ENCODE peak calls at places on chromosomes 7 and 10, in ten cellular contexts. M is ELR, H is sciatic nerve, A is left cardiac atrium, D is SW 1271, C is NCI-H524, E is HFFc6, W is BJ, R is glomerular endothelial cell, O is LoVo. V is an unnamed sample.
A peak's percentile ranks its signal among the peaks of the same experiment; 100 is the strongest.

GRCh38 chr10:65723525-65723924 is 1202.3 kb upstream of the LRRTM3 start:
- DNase-seq in M (no peak), H (no peak), A (no peak), D (no peak), C (no peak), E (no peak), W (no peak), R (no peak), O (no peak), V (no peak)

GRCh38 chr7:289209-289755 is 688 bp upstream of the FOXL3 start:
- DNase-seq in M (no peak), H (peak; percentile 37), A (peak; percentile 13), D (no peak), C (no peak), E (no peak), W (no peak), R (no peak), O (no peak), V (peak; percentile 36)

GRCh38 chr10:4758256-4758655 is 67.8 kb upstream of the AKR1E2 start:
- DNase-seq in M (peak; percentile 58), H (no peak), A (no peak), D (no peak), C (no peak), E (peak; percentile 19), W (no peak), R (no peak), O (no peak), V (no peak)

GRCh38 chr10:48464121-48464870 is 140.6 kb downstream of the ARHGAP22 start:
- DNase-seq in M (no peak), H (no peak), A (peak; percentile 12), D (no peak), C (no peak), E (no peak), W (no peak), R (no peak), O (no peak), V (no peak)

GRCh38 chr10:60524541-60524940 is 134.9 kb upstream of the ANK3 start:
- DNase-seq in M (peak; percentile 52), H (no peak), A (no peak), D (no peak), C (no peak), E (peak; percentile 5), W (peak; percentile 14), R (no peak), O (no peak), V (no peak)

GRCh38 chr7:1311406-1312097 is 78.9 kb downstream of the UNCX start:
- DNase-seq in M (no peak), H (no peak), A (no peak), D (no peak), C (no peak), E (no peak), W (no peak), R (no peak), O (no peak), V (no peak)

GRCh38 chr7:109579876-109580275 is 1010.2 kb downstream of the DNAJB9 start:
- DNase-seq in M (peak; percentile 19), H (no peak), A (no peak), D (no peak), C (no peak), E (no peak), W (no peak), R (no peak), O (no peak), V (no peak)

GRCh38 chr10:114879093-114879492 is 57.5 kb downstream of the FHIP2A start:
- DNase-seq in M (no peak), H (no peak), A (no peak), D (no peak), C (no peak), E (no peak), W (no peak), R (no peak), O (no peak), V (no peak)

GRCh38 chr10:122725006-122725405 is 25.4 kb upstream of the C10orf120 start:
- DNase-seq in M (no peak), H (no peak), A (no peak), D (no peak), C (no peak), E (no peak), W (no peak), R (no peak), O (no peak), V (no peak)

GRCh38 chr10:78218833-78219490 is 185.3 kb downstream of the RPS24 start:
- DNase-seq in M (no peak), H (no peak), A (no peak), D (no peak), C (no peak), E (no peak), W (no peak), R (no peak), O (no peak), V (no peak)

GRCh38 chr10:124420254-124420653 is 1.5 kb upstream of the OAT start:
- DNase-seq in M (no peak), H (no peak), A (no peak), D (no peak), C (no peak), E (no peak), W (no peak), R (no peak), O (no peak), V (no peak)

GRCh38 chr7:45700556-45700955 is 126.4 kb downstream of the ADCY1 start:
- DNase-seq in M (no peak), H (peak; percentile 15), A (no peak), D (no peak), C (no peak), E (no peak), W (no peak), R (no peak), O (no peak), V (peak; percentile 2)

GRCh38 chr7:25122373-25122772 is 2.7 kb downstream of the CYCS start:
- DNase-seq in M (peak; percentile 62), H (no peak), A (no peak), D (peak; percentile 34), C (no peak), E (peak; percentile 85), W (peak; percentile 45), R (no peak), O (no peak), V (no peak)

GRCh38 chr7:116224492-116225098 is 14.3 kb downstream of the TES start:
- DNase-seq in M (no peak), H (no peak), A (no peak), D (no peak), C (no peak), E (no peak), W (no peak), R (no peak), O (no peak), V (no peak)